ENCODE peak calls at places on chromosome 20, in eight cellular contexts. F is sigmoid colon, A is RWPE1, L is tibial nerve, N is brain microvascular endothelial cell, S is stomach, X is left ventricle myocardium inferior, B is mesothelial cell of epicardium. D is an unnamed sample.

GRCh38 chr20:54158226-54158625 is 15.6 kb downstream of the CYP24A1 start:
- DNase-seq in F (no peak), A (no peak), N (no peak), S (no peak), B (no peak), X (no peak), L (no peak), D (no peak)

GRCh38 chr20:48624315-48625020 is 203.3 kb downstream of the PREX1 start:
- DNase-seq in A (no peak), X (no peak), B (no peak), F (no peak), S (no peak), N (no peak), L (no peak), D (no peak)

GRCh38 chr20:47281376-47281775 is 75.1 kb downstream of the ZMYND8 start:
- DNase-seq in B (no peak), F (no peak), A (no peak), N (no peak), L (no peak), S (no peak), X (no peak), D (no peak)

GRCh38 chr20:56463428-56463827 is 5.0 kb upstream of the RTF2 start:
- DNase-seq in L (no peak), S (no peak), A (no peak), X (no peak), F (no peak), B (no peak), N (no peak), D (no peak)

GRCh38 chr20:47220161-47220582 is 136.3 kb downstream of the ZMYND8 start:
- DNase-seq in L (no peak), A (peak; percentile 52), B (no peak), F (no peak), X (no peak), S (no peak), N (no peak), D (peak; percentile 49)

GRCh38 chr20:40489886-40490285 is 199.2 kb downstream of the MAFB start:
- DNase-seq in S (no peak), L (no peak), F (no peak), B (no peak), X (no peak), A (peak; percentile 90), N (peak; percentile 43), D (no peak)

GRCh38 chr20:24795444-24795843 is 153.6 kb upstream of the CST7 start:
- DNase-seq in X (no peak), F (no peak), N (no peak), A (no peak), L (no peak), S (no peak), B (no peak), D (no peak)

GRCh38 chr20:36975085-36975829 is 23.7 kb upstream of the SAMHD1 start:
- DNase-seq in X (no peak), N (no peak), B (no peak), F (peak; percentile 14), S (no peak), L (no peak), A (no peak), D (no peak)

GRCh38 chr20:56343861-56344381 is 14.9 kb upstream of the FAM210B start:
- DNase-seq in L (no peak), B (peak; percentile 72), N (peak; percentile 11), X (no peak), A (peak; percentile 68), S (peak; percentile 51), F (no peak), D (peak; percentile 86)

GRCh38 chr20:42313704-42314103 is 695.5 kb upstream of the CHD6 start:
- DNase-seq in A (no peak), N (no peak), F (no peak), L (no peak), B (no peak), X (no peak), S (no peak), D (no peak)

GRCh38 chr20:53789913-53790675 is 196.5 kb upstream of the ZNF217 start:
- DNase-seq in N (no peak), B (no peak), A (no peak), L (no peak), X (no peak), S (no peak), F (no peak), D (no peak)

GRCh38 chr20:35616465-35617396 is 1.1 kb downstream of the SPAG4 start:
- DNase-seq in N (peak; percentile 86), F (peak; percentile 95), B (peak; percentile 76), S (peak; percentile 91), X (peak; percentile 92), L (peak; percentile 75), A (peak; percentile 68), D (peak; percentile 70)

GRCh38 chr20:40156600-40157307 is 532.3 kb downstream of the MAFB start:
- DNase-seq in X (no peak), S (no peak), L (no peak), A (no peak), B (no peak), N (no peak), F (no peak), D (peak; percentile 9)

GRCh38 chr20:50433001-50433400 is 77.2 kb upstream of the PTPN1 start:
- DNase-seq in A (no peak), N (no peak), F (no peak), X (no peak), S (no peak), B (no peak), L (no peak), D (no peak)

DNA sequence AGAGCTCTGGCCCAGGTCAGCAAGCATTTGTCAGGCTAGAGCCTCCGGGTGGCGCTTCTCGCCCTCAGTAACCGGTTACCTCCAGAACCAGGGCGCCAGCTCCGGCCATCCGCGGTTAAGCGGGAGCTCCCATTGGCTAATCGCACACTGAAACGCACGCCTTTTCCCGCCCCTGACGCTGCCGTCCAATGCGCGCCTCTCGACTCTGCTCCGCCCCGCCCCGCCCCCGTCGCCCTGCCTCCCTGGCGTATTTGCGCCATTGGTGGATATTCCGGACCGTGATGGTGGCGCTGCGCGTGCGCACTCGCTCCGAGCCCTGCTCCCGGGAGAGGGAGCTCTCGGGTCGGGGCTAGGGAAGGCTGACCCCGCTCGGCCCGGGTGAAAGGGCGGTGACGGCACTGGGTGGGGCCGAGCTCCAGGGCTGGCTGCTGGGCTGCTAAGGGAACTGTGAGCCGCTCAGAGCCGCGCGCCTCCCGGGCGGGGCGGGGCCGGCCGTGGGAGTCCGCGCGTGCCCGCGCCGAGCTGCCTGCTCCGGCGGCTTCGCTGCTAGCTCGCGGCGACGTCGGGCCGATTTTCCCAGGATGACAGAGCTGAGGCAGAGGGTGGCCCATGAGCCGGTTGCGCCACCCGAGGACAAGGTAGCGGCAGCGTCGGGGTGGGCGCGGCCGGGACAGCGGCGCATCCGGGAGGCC is at the start of gene CDS2:
- DNase-seq in N (peak; percentile 99), B (peak; percentile 98), X (peak; percentile 100), A (peak; percentile 99), S (peak; percentile 100), L (peak; percentile 99), F (peak; percentile 100), D (peak; percentile 100)
- TF ChIP-seq CTCF in N (peak; percentile 61), B (no peak), X (peak; percentile 82), A (peak; percentile 91), S (no peak), L (peak; percentile 71), F (peak; percentile 35), D (no peak)

GRCh38 chr20:45470939-45471338 is 1.4 kb downstream of the WFDC2 start:
- DNase-seq in N (no peak), L (no peak), S (no peak), F (no peak), A (no peak), X (no peak), B (no peak), D (no peak)
- TF ChIP-seq CTCF in N (peak; percentile 22), L (no peak), S (no peak), F (peak; percentile 38), A (no peak), X (peak; percentile 9), B (no peak), D (no peak)

GRCh38 chr20:1737134-1737533 is 79.6 kb upstream of the SIRPG start:
- DNase-seq in F (no peak), A (no peak), N (no peak), X (no peak), L (no peak), B (no peak), S (no peak), D (no peak)

GRCh38 chr20:1735417-1736089 is 78.0 kb upstream of the SIRPG start:
- DNase-seq in X (no peak), B (no peak), F (no peak), L (no peak), N (no peak), S (no peak), A (no peak), D (no peak)

DNA sequence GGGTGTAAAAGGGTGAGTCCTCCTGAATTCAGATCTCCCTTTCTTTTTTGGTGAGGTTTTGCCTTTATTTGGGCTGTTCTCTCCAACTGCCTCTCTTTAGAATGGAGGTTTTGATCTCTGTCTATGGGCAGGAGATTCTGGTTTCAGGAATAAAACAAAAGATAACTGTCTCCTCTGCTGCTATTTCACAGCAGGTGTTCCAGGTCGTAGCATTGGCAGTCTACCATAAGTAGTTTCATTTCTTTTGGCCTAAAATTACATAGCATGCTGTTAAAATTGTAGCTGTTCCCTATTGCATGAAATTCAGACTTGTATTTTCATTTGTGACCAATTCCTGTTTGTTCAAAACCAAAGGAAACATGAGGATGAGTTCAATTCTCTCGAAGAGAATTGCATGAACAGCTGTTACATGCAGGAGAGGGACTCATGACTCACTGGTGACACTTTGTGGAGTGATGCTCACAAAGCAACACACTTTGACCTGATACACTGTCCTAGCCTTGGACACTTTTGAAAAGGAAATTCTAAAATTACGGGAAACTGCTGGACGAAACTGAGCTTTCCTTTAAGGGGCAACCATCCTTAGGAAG is 76.8 kb upstream of the SIRPG start:
- DNase-seq in X (no peak), A (no peak), F (no peak), B (no peak), N (peak; percentile 4), L (no peak), S (no peak), D (no peak)
- TF ChIP-seq CTCF in X (peak; percentile 22), A (no peak), F (no peak), B (no peak), N (no peak), L (no peak), S (no peak), D (no peak)

GRCh38 chr20:15699431-15700146 is 873.7 kb downstream of the KIF16B start:
- DNase-seq in X (no peak), F (no peak), L (no peak), S (no peak), B (no peak), N (no peak), A (no peak), D (no peak)
- TF ChIP-seq CTCF in X (no peak), F (no peak), L (no peak), S (no peak), B (no peak), N (peak; percentile 11), A (no peak), D (no peak)

D was measured in nephron progenitor cell.